ENCODE peak calls at places on chromosomes 16 and 17, in six cellular contexts. P, K, N, E, U and L are unnamed samples.
A peak's percentile ranks its signal among the peaks of the same experiment; 100 is the strongest.

GRCh38 chr17:42781639-42782401 is 1.4 kb downstream of the WNK4 start:
- DNase-seq in P (no peak), K (no peak), N (no peak), E (no peak), U (no peak), L (no peak)

GRCh38 chr17:40355123-40355803 is 9.3 kb downstream of the GJD3 start:
- DNase-seq in P (peak; percentile 44), K (peak; percentile 62), N (no peak), E (no peak), U (peak; percentile 82), L (no peak)

GRCh38 chr17:81419333-81419885 is 24.2 kb downstream of the BAHCC1 start:
- DNase-seq in P (peak; percentile 83), K (no peak), N (peak; percentile 94), E (peak; percentile 71), U (peak; percentile 88), L (peak; percentile 89)

GRCh38 chr16:15879255-15879804 is 9.1 kb downstream of the CEP20 start:
- DNase-seq in P (peak; percentile 94), K (no peak), N (peak; percentile 88), E (no peak), U (no peak), L (peak; percentile 42)

GRCh38 chr17:56870163-56870651 is 36.3 kb downstream of the DGKE start:
- DNase-seq in P (no peak), K (no peak), N (no peak), E (no peak), U (no peak), L (no peak)

GRCh38 chr17:76458580-76459490 is 5.9 kb upstream of the UBE2O start:
- DNase-seq in P (peak; percentile 58), K (no peak), N (no peak), E (peak; percentile 57), U (no peak), L (peak; percentile 31)

GRCh38 chr16:4574919-4575705 is 19.0 kb downstream of the C16orf96 start:
- DNase-seq in P (no peak), K (no peak), N (no peak), E (no peak), U (no peak), L (no peak)

GRCh38 chr17:41610965-41611640 is 1.5 kb downstream of the KRT16 start:
- DNase-seq in P (no peak), K (no peak), N (no peak), E (no peak), U (no peak), L (no peak)

GRCh38 chr16:1614226-1615102 is 2.3 kb downstream of the CRAMP1 start:
- DNase-seq in P (peak; percentile 27), K (no peak), N (no peak), E (no peak), U (peak; percentile 38), L (peak; percentile 0)

GRCh38 chr16:82229800-82230619 is 60.0 kb upstream of the MPHOSPH6 start:
- DNase-seq in P (peak; percentile 61), K (peak; percentile 29), N (peak; percentile 11), E (peak; percentile 70), U (peak; percentile 57), L (peak; percentile 38)

GRCh38 chr17:74935048-74935447 is 650 bp upstream of the OTOP3 start:
- DNase-seq in P (no peak), K (no peak), N (no peak), E (no peak), U (no peak), L (no peak)

GRCh38 chr17:80388175-80388574 is 26.8 kb upstream of the ENDOV start:
- DNase-seq in P (no peak), K (no peak), N (no peak), E (no peak), U (no peak), L (no peak)

GRCh38 chr16:50469744-50470301 is 78.4 kb upstream of the NKD1 start:
- DNase-seq in P (no peak), K (no peak), N (no peak), E (no peak), U (no peak), L (no peak)

GRCh38 chr16:56675685-56676210 is 6.1 kb downstream of the MT1H start:
- DNase-seq in P (no peak), K (no peak), N (no peak), E (no peak), U (no peak), L (no peak)

GRCh38 chr16:77450790-77451487 is 16.1 kb upstream of the ADAMTS18 start:
- DNase-seq in P (no peak), K (no peak), N (no peak), E (no peak), U (no peak), L (no peak)

GRCh38 chr16:10983175-10983558 is 38.8 kb downstream of the CLEC16A start:
- DNase-seq in P (no peak), K (no peak), N (no peak), E (no peak), U (no peak), L (no peak)

GRCh38 chr17:81898029-81898866 is 3.8 kb upstream of the NPB start:
- DNase-seq in P (peak; percentile 25), K (no peak), N (peak; percentile 63), E (peak; percentile 56), U (no peak), L (no peak)

GRCh38 chr16:12917653-12918052 is 16.3 kb downstream of the SHISA9 start:
- DNase-seq in P (no peak), K (no peak), N (no peak), E (no peak), U (no peak), L (peak; percentile 84)

GRCh38 chr16:2770057-2770780 is 6.9 kb downstream of the ELOB start:
- DNase-seq in P (no peak), K (no peak), N (no peak), E (no peak), U (no peak), L (no peak)

GRCh38 chr16:24346734-24347133 is 90.6 kb downstream of the CACNG3 start:
- DNase-seq in P (no peak), K (no peak), N (no peak), E (no peak), U (no peak), L (no peak)

GRCh38 chr16:51290410-51290809 is 139.3 kb upstream of the SALL1 start:
- DNase-seq in P (no peak), K (no peak), N (no peak), E (no peak), U (no peak), L (no peak)

GRCh38 chr16:30997887-30998711 is 12.3 kb downstream of the STX1B start:
- DNase-seq in P (peak; percentile 93), K (no peak), N (peak; percentile 27), E (peak; percentile 21), U (no peak), L (peak; percentile 86)

GRCh38 chr16:54136276-54136625 is 150.3 kb downstream of the IRX3 start:
- DNase-seq in P (no peak), K (no peak), N (no peak), E (no peak), U (no peak), L (peak; percentile 23)

GRCh38 chr16:74716355-74716754 is 15.7 kb upstream of the MLKL start:
- DNase-seq in P (no peak), K (no peak), N (no peak), E (no peak), U (no peak), L (no peak)

GRCh38 chr17:41521574-41522261 is 3.0 kb upstream of the KRT15 start:
- DNase-seq in P (peak; percentile 84), K (no peak), N (peak; percentile 29), E (peak; percentile 97), U (no peak), L (peak; percentile 84)